ENCODE peak calls at places on chromosomes 4 and X, in seven cellular contexts. E is ascending aorta, W is lung, V is BE2C, O is stomach, N is body of pancreas, F is PC-9. P is an unnamed sample. For H3K4me1, the result is how much of the 10 kb centered on the place peaks cover.

GRCh38 chrX:44003975-44004374 is 30.8 kb upstream of the NDP start:
- DNase-seq in V (no peak), N (no peak), F (no peak), O (no peak), E (no peak), W (no peak), P (no peak)

GRCh38 chr4:110007217-110007616 is 94.5 kb downstream of the EGF start:
- DNase-seq in F (no peak), E (no peak), N (no peak), V (no peak), W (no peak), O (no peak), P (no peak)

GRCh38 chr4:54902261-54902660 is 223.1 kb downstream of the KDR start:
- DNase-seq in E (no peak), N (no peak), O (no peak), F (peak), W (no peak), V (no peak), P (no peak)

GRCh38 chrX:9789555-9789954 is 3.3 kb downstream of the SHROOM2 start:
- DNase-seq in F (no peak), V (no peak), N (no peak), E (no peak), O (no peak), W (no peak), P (no peak)

GRCh38 chr4:177726111-177726510 is 283.9 kb upstream of the AGA start:
- DNase-seq in W (no peak), F (no peak), E (no peak), V (no peak), O (no peak), N (no peak), P (no peak)

GRCh38 chr4:78362310-78362709 is 189.3 kb upstream of the ANXA3 start:
- DNase-seq in V (no peak), O (no peak), E (no peak), F (no peak), N (no peak), W (no peak), P (no peak)

GRCh38 chrX:100990139-100990538 is 20.6 kb downstream of the ARL13A start:
- DNase-seq in E (no peak), F (no peak), O (no peak), W (no peak), V (no peak), N (no peak), P (no peak)

GRCh38 chr4:151169223-151169622 is 69.8 kb downstream of the RPS3A start:
- DNase-seq in W (peak), N (peak), V (peak), E (no peak), F (no peak), O (peak), P (peak)

GRCh38 chrX:21961142-21961541 is 20.6 kb downstream of the SMS start:
- DNase-seq in W (no peak), E (no peak), F (no peak), N (no peak), V (no peak), O (no peak), P (no peak)

GRCh38 chrX:129798888-129799287 is 19.1 kb downstream of the SASH3 start:
- DNase-seq in E (no peak), V (no peak), F (no peak), O (no peak), W (no peak), N (no peak), P (no peak)

GRCh38 chr4:184774152-184774551 is 40.3 kb upstream of the CENPU start:
- DNase-seq in O (no peak), N (no peak), F (no peak), E (no peak), V (no peak), W (no peak), P (no peak)

GRCh38 chr4:141390527-141391046 is 169.9 kb downstream of the ZNF330 start:
- DNase-seq in V (no peak), F (no peak), N (no peak), W (no peak), E (no peak), O (no peak), P (no peak)

GRCh38 chrX:111914398-111915092 is 38.6 kb downstream of the TRPC5OS start:
- DNase-seq in W (no peak), N (no peak), O (no peak), V (no peak), E (no peak), F (peak), P (no peak)

GRCh38 chrX:42094208-42094607 is 170.9 kb upstream of the CASK start:
- DNase-seq in F (no peak), N (no peak), W (no peak), V (no peak), E (no peak), O (no peak), P (no peak)

GRCh38 chrX:136268051-136269048 is 17.1 kb upstream of the MAP7D3 start:
- DNase-seq in O (no peak), V (peak), E (no peak), F (no peak), N (peak), W (no peak), P (peak)

GRCh38 chr4:56641494-56642051 is 39.5 kb downstream of the HOPX start:
- DNase-seq in E (no peak), V (no peak), F (peak), W (no peak), N (no peak), O (no peak), P (no peak)

GRCh38 chrX:20362268-20363002 is 95.7 kb upstream of the RPS6KA3 start:
- DNase-seq in V (no peak), N (peak), W (peak), F (peak), E (no peak), O (no peak), P (no peak)

GRCh38 chr4:120816385-120816784 is 106.1 kb downstream of the PRDM5 start:
- DNase-seq in E (no peak), O (no peak), W (no peak), V (no peak), N (no peak), F (no peak), P (no peak)
- H3K4me1 ChIP-seq in E (under half), O (under half), W (under half), V (under half), N (under half), F (under half), P (under half)

GRCh38 chr4:147862043-147862692 is 130.3 kb downstream of the ARHGAP10 start:
- DNase-seq in E (no peak), W (no peak), V (peak), N (no peak), O (no peak), F (no peak), P (no peak)

GRCh38 chr4:147863111-147863747 is 131.3 kb downstream of the ARHGAP10 start:
- DNase-seq in V (no peak), F (no peak), O (no peak), E (no peak), N (no peak), W (no peak), P (no peak)

GRCh38 chr4:147864591-147864990 is 132.7 kb downstream of the ARHGAP10 start:
- DNase-seq in N (no peak), W (no peak), E (no peak), O (no peak), F (no peak), V (no peak), P (no peak)

GRCh38 chr4:147865926-147866325 is 134.0 kb downstream of the ARHGAP10 start:
- DNase-seq in F (no peak), V (no peak), O (no peak), N (no peak), W (no peak), E (no peak), P (no peak)

GRCh38 chr4:147863808-147864472 is 132.1 kb downstream of the ARHGAP10 start:
- DNase-seq in W (no peak), F (no peak), N (no peak), V (no peak), E (no peak), O (no peak), P (no peak)
- H3K4me1 ChIP-seq in W (under half), F (under half), N (under half), V (under half), E (under half), O (under half), P (half or more)

GRCh38 chr4:77009511-77010120 is 60.1 kb downstream of the SEPTIN11 start:
- DNase-seq in W (no peak), F (no peak), V (no peak), E (no peak), N (no peak), O (no peak), P (no peak)

GRCh38 chr4:77007358-77008230 is 58.0 kb downstream of the SEPTIN11 start:
- DNase-seq in O (no peak), E (peak), W (peak), N (no peak), F (peak), V (no peak), P (no peak)

GRCh38 chr4:77014256-77014655 is 61.5 kb downstream of the CCNI start:
- DNase-seq in N (no peak), F (no peak), W (no peak), V (no peak), E (no peak), O (no peak), P (no peak)

GRCh38 chr4:77012726-77013125 is 63.1 kb downstream of the CCNI start:
- DNase-seq in E (no peak), W (no peak), F (no peak), N (no peak), V (no peak), O (no peak), P (no peak)

GRCh38 chr4:77010841-77011354 is 61.3 kb downstream of the SEPTIN11 start:
- DNase-seq in O (no peak), F (peak), N (no peak), V (no peak), W (no peak), E (no peak), P (no peak)
- H3K4me1 ChIP-seq in O (under half), F (under half), N (under half), V (under half), W (under half), E (under half), P (under half)

GRCh38 chr4:94767446-94767845 is 9.7 kb downstream of the BMPR1B start:
- DNase-seq in N (no peak), V (no peak), O (no peak), E (no peak), F (no peak), W (no peak), P (no peak)
- H3K4me1 ChIP-seq in N (under half), V (under half), O (under half), E (under half), F (under half), W (under half), P (under half)

DNA sequence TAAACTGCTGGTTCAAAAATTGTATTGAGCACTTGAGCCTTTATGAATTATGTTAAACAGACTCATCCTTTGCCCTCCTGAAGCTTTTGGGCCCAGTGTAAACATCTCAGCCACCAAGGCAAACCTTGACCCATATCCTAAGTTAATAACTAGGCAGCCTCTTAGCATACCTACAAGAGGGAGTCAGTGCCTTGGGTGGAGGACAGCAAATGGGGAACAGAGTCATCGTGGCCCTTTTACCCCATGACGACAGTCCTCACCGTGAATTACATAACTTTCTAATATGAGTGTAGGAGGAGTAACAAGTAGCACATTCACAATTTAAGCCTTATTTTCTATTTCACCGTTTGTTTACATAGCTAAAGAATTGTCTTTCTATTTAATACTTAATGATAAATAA is 16.8 kb downstream of the CLDN22 start:
- DNase-seq in N (no peak), V (no peak), E (no peak), F (no peak), W (no peak), O (no peak), P (no peak)
- H3K4me1 ChIP-seq in N (under half), V (under half), E (under half), F (under half), W (under half), O (under half), P (under half)

GRCh38 chr4:6939761-6940743 is 30.4 kb downstream of the TBC1D14 start:
- DNase-seq in F (no peak), V (no peak), O (no peak), N (no peak), E (no peak), W (no peak), P (no peak)

GRCh38 chr4:6937201-6937600 is 27.6 kb downstream of the TBC1D14 start:
- DNase-seq in W (no peak), N (no peak), E (no peak), F (no peak), O (no peak), V (no peak), P (no peak)

GRCh38 chr4:6937748-6938147 is 28.1 kb downstream of the TBC1D14 start:
- DNase-seq in W (no peak), O (no peak), F (no peak), E (no peak), V (no peak), N (no peak), P (no peak)

GRCh38 chr4:6938758-6939201 is 29.2 kb downstream of the TBC1D14 start:
- DNase-seq in O (no peak), F (no peak), N (no peak), E (no peak), W (no peak), V (no peak), P (no peak)

GRCh38 chr4:6938237-6938636 is 28.6 kb downstream of the TBC1D14 start:
- DNase-seq in F (no peak), W (no peak), V (no peak), E (peak), N (no peak), O (no peak), P (no peak)
- H3K4me1 ChIP-seq in F (under half), W (under half), V (under half), E (under half), N (under half), O (half or more), P (under half)